ENCODE peak calls at places on chromosomes 3 and 15, in four cellular contexts. W is HTR-8/SVneo, L is T1000, F is NCI-H524 treated with DMSO at 0.1 percent for 48 hours. Z is an unnamed sample.

GRCh38 chr15:100809151-100809550 is 70.5 kb upstream of the ALDH1A3 start:
- DNase-seq in W (no peak), L (no peak), F (no peak), Z (no peak)

GRCh38 chr3:161366067-161366466 is 5.2 kb downstream of the SPTSSB start:
- DNase-seq in W (no peak), L (no peak), F (no peak), Z (no peak)

GRCh38 chr15:82648257-82649103 is 1.3 kb upstream of the CPEB1 start:
- DNase-seq in W (no peak), L (no peak), F (no peak), Z (no peak)

GRCh38 chr15:61657461-61657860 is 402.8 kb downstream of the VPS13C start:
- DNase-seq in W (no peak), L (no peak), F (no peak), Z (no peak)

GRCh38 chr3:71317749-71318458 is 265.6 kb downstream of the FOXP1 start:
- DNase-seq in W (no peak), L (no peak), F (no peak), Z (no peak)

GRCh38 chr3:30475038-30475808 is 131.2 kb upstream of the TGFBR2 start:
- DNase-seq in W (no peak), L (no peak), F (no peak), Z (no peak)

GRCh38 chr15:99669250-99669649 is 64.0 kb downstream of the LYSMD4 start:
- DNase-seq in W (no peak), L (no peak), F (no peak), Z (no peak)

GRCh38 chr3:71955549-71956373 is 170.8 kb upstream of the PROK2 start:
- DNase-seq in W (peak), L (peak), F (peak), Z (peak)

GRCh38 chr3:42746455-42747450 is 26.3 kb downstream of the CCDC13 start:
- DNase-seq in W (no peak), L (no peak), F (no peak), Z (peak)

GRCh38 chr15:66374179-66374578 is 12.5 kb upstream of the MAP2K1 start:
- DNase-seq in W (no peak), L (no peak), F (no peak), Z (no peak)

GRCh38 chr15:33565099-33565498 is 254.3 kb downstream of the RYR3 start:
- DNase-seq in W (no peak), L (no peak), F (no peak), Z (peak)

GRCh38 chr15:101276501-101277037 is 716 bp downstream of the SELENOS start:
- DNase-seq in W (no peak), L (no peak), F (no peak), Z (no peak)

GRCh38 chr3:149091983-149092382 is 5.7 kb upstream of the HLTF start:
- DNase-seq in W (no peak), L (no peak), F (no peak), Z (no peak)

GRCh38 chr15:46735115-46735514 is 982.2 kb upstream of the SEMA6D start:
- DNase-seq in W (no peak), L (no peak), F (no peak), Z (no peak)

GRCh38 chr15:94677202-94677790 is 445.9 kb downstream of the MCTP2 start:
- DNase-seq in W (no peak), L (no peak), F (peak), Z (no peak)

GRCh38 chr15:52658955-52659354 is 20.2 kb downstream of the ATOSA start:
- DNase-seq in W (no peak), L (no peak), F (no peak), Z (no peak)

GRCh38 chr3:15486020-15486419 is 35.5 kb downstream of the COLQ start:
- DNase-seq in W (no peak), L (no peak), F (no peak), Z (no peak)

GRCh38 chr3:159319156-159319555 is 517.3 kb downstream of the MFSD1 start:
- DNase-seq in W (no peak), L (no peak), F (no peak), Z (no peak)

GRCh38 chr3:129291487-129291886 is 12.8 kb downstream of the HMCES start:
- DNase-seq in W (no peak), L (no peak), F (no peak), Z (peak)

GRCh38 chr3:188583476-188584161 is 429.7 kb downstream of the LPP start:
- DNase-seq in W (no peak), L (no peak), F (no peak), Z (no peak)

GRCh38 chr3:129485681-129486056 is 42.8 kb upstream of the RHO start:
- DNase-seq in W (no peak), L (peak), F (no peak), Z (peak)

GRCh38 chr3:45607790-45608189 is 13.2 kb downstream of the LIMD1 start:
- DNase-seq in W (peak), L (peak), F (no peak), Z (peak)

GRCh38 chr3:13093687-13094086 is 20.5 kb upstream of the IQSEC1 start:
- DNase-seq in W (no peak), L (no peak), F (no peak), Z (no peak)

GRCh38 chr3:146130881-146131371 is 30.1 kb downstream of the PLOD2 start:
- DNase-seq in W (no peak), L (no peak), F (no peak), Z (no peak)

GRCh38 chr3:126549861-126550487 is 8.8 kb downstream of the C3orf22 start:
- DNase-seq in W (no peak), L (no peak), F (no peak), Z (no peak)

GRCh38 chr3:70526966-70527515 is 214.6 kb upstream of the MDFIC2 start:
- DNase-seq in W (no peak), L (no peak), F (no peak), Z (no peak)

GRCh38 chr3:83873550-83873949 is 1085.2 kb upstream of the CADM2 start:
- DNase-seq in W (no peak), L (no peak), F (no peak), Z (peak)

GRCh38 chr3:113278599-113278955 is 67.2 kb downstream of the BOC start:
- DNase-seq in W (no peak), L (no peak), F (no peak), Z (no peak)

GRCh38 chr3:30294241-30294667 is 312.1 kb upstream of the TGFBR2 start:
- DNase-seq in W (no peak), L (no peak), F (no peak), Z (no peak)

GRCh38 chr3:112856537-112856936 is 9.9 kb upstream of the CD200R1L start:
- DNase-seq in W (no peak), L (no peak), F (no peak), Z (no peak)

GRCh38 chr15:101613130-101614000 is 38.8 kb downstream of the TM2D3 start:
- DNase-seq in W (no peak), L (no peak), F (peak), Z (no peak)

GRCh38 chr3:122635789-122636188 is 44.9 kb upstream of the PARP14 start:
- DNase-seq in W (peak), L (no peak), F (no peak), Z (peak)

GRCh38 chr3:58617338-58617761 is 40.2 kb upstream of the FAM107A start:
- DNase-seq in W (no peak), L (no peak), F (no peak), Z (no peak)

GRCh38 chr3:12336099-12336498 is 47.2 kb downstream of the PPARG start:
- DNase-seq in W (no peak), L (no peak), F (no peak), Z (no peak)

GRCh38 chr3:27186013-27186412 is 183.2 kb downstream of the NEK10 start:
- DNase-seq in W (no peak), L (no peak), F (no peak), Z (no peak)

GRCh38 chr3:172194702-172195392 is 155.5 kb downstream of the FNDC3B start:
- DNase-seq in W (no peak), L (no peak), F (no peak), Z (no peak)